ENCODE peak calls at places on chromosomes 4 and X, in eight cellular contexts. B is T-helper 9 cell, J is endodermal cell, Z is fibroblast of the conjunctiva, D is cardiac muscle cell, M is NCI-H1436, E is right cardiac atrium, L is A549. P is an unnamed sample.

GRCh38 chr4:81164623-81165416 is 50.2 kb downstream of the PRKG2 start:
- DNase-seq in B (no peak), J (no peak), D (no peak), E (no peak), Z (no peak), L (peak), M (no peak), P (no peak)

GRCh38 chr4:186392017-186392416 is 126.0 kb downstream of the F11 start:
- DNase-seq in L (no peak), M (no peak), E (no peak), J (peak), B (no peak), D (no peak), Z (no peak), P (no peak)

GRCh38 chr4:158074851-158075250 is 98.0 kb downstream of the GASK1B start:
- DNase-seq in L (no peak), Z (no peak), D (no peak), B (no peak), J (no peak), M (no peak), E (no peak), P (no peak)

GRCh38 chr4:11599044-11599443 is 170.3 kb upstream of the HS3ST1 start:
- DNase-seq in L (no peak), B (no peak), J (no peak), M (no peak), Z (no peak), E (no peak), D (no peak), P (no peak)

GRCh38 chr4:100576570-100576969 is 58.7 kb upstream of the EMCN start:
- DNase-seq in L (no peak), Z (no peak), B (no peak), D (no peak), J (no peak), M (no peak), E (no peak), P (no peak)

GRCh38 chrX:21907250-21907649 is 33.3 kb upstream of the SMS start:
- DNase-seq in Z (no peak), B (no peak), E (no peak), M (no peak), J (no peak), D (peak), L (no peak), P (no peak)

GRCh38 chr4:32010221-32010620 is 1290.1 kb downstream of the PCDH7 start:
- DNase-seq in Z (no peak), M (no peak), E (peak), J (peak), B (no peak), L (no peak), D (no peak), P (no peak)

GRCh38 chr4:70183940-70184246 is 11.6 kb upstream of the ODAM start:
- DNase-seq in J (no peak), Z (no peak), D (no peak), E (no peak), M (no peak), L (no peak), B (no peak), P (no peak)

GRCh38 chr4:113837397-113837796 is 75.9 kb upstream of the CAMK2D start:
- DNase-seq in B (no peak), M (peak), E (no peak), D (no peak), Z (peak), J (no peak), L (peak), P (no peak)

GRCh38 chr4:23332266-23332665 is 557.6 kb downstream of the PPARGC1A start:
- DNase-seq in M (no peak), D (no peak), Z (no peak), L (no peak), E (no peak), B (no peak), J (no peak), P (no peak)

GRCh38 chr4:34362654-34363053 is 1881.7 kb downstream of the ARAP2 start:
- DNase-seq in L (no peak), J (no peak), E (no peak), B (no peak), D (no peak), Z (no peak), M (no peak), P (no peak)

GRCh38 chr4:177032341-177032740 is 239.6 kb upstream of the VEGFC start:
- DNase-seq in M (no peak), D (no peak), Z (no peak), E (no peak), L (no peak), B (no peak), J (no peak), P (no peak)

GRCh38 chr4:10413177-10413576 is 44.0 kb downstream of the ZNF518B start:
- DNase-seq in M (no peak), L (no peak), Z (no peak), B (no peak), D (no peak), J (no peak), E (no peak), P (no peak)

GRCh38 chr4:185651851-185652250 is 116.5 kb upstream of the PDLIM3 start:
- DNase-seq in B (no peak), Z (no peak), D (no peak), E (no peak), L (no peak), J (no peak), M (no peak), P (no peak)

GRCh38 chr4:176137626-176138025 is 57.8 kb downstream of the SPATA4 start:
- DNase-seq in J (no peak), E (no peak), L (peak), M (no peak), Z (no peak), D (no peak), B (no peak), P (no peak)

GRCh38 chr4:158622251-158622650 is 49.4 kb downstream of the C4orf46 start:
- DNase-seq in J (no peak), L (no peak), B (no peak), E (no peak), M (no peak), D (no peak), Z (no peak), P (no peak)

GRCh38 chrX:102833136-102833535 is 103.9 kb upstream of the RAB40AL start:
- DNase-seq in L (peak), E (no peak), D (no peak), M (no peak), J (no peak), B (no peak), Z (no peak), P (no peak)

GRCh38 chr4:35534946-35535345 is 709.4 kb downstream of the ARAP2 start:
- DNase-seq in B (no peak), J (no peak), L (no peak), Z (no peak), M (no peak), D (no peak), E (no peak), P (no peak)

GRCh38 chrX:15873566-15873965 is 19.0 kb upstream of the AP1S2 start:
- DNase-seq in L (no peak), D (no peak), E (no peak), Z (no peak), B (no peak), J (no peak), M (no peak), P (no peak)

GRCh38 chr4:165588534-165589310 is 209.9 kb downstream of the CPE start:
- DNase-seq in B (no peak), L (no peak), D (no peak), J (no peak), M (no peak), Z (no peak), E (no peak), P (no peak)

GRCh38 chr4:123706961-123707360 is 310.4 kb downstream of the SPRY1 start:
- DNase-seq in B (no peak), D (no peak), Z (no peak), E (no peak), J (peak), M (no peak), L (no peak), P (no peak)

GRCh38 chr4:41985151-41985550 is 3.6 kb downstream of the DCAF4L1 start:
- DNase-seq in D (no peak), J (no peak), E (no peak), B (no peak), L (no peak), M (no peak), Z (no peak), P (no peak)

GRCh38 chr4:111930658-111931057 is 214.6 kb upstream of the FAM241A start:
- DNase-seq in E (no peak), Z (no peak), B (no peak), D (no peak), L (no peak), J (no peak), M (no peak), P (no peak)

GRCh38 chrX:97895751-97896150 is 1012.0 kb downstream of the RPA4 start:
- DNase-seq in J (no peak), Z (no peak), L (no peak), E (no peak), B (no peak), M (no peak), D (no peak), P (no peak)

GRCh38 chrX:11437642-11438379 is 144.6 kb downstream of the AMELX start:
- DNase-seq in B (no peak), M (no peak), J (no peak), E (peak), Z (peak), D (no peak), L (no peak), P (no peak)

GRCh38 chr4:94516067-94516466 is 64.3 kb downstream of the PDLIM5 start:
- DNase-seq in Z (peak), M (no peak), L (peak), D (no peak), B (no peak), E (no peak), J (no peak), P (no peak)

GRCh38 chrX:42519666-42520231 is 258.2 kb downstream of the PPP1R2C start:
- DNase-seq in L (peak), M (no peak), Z (peak), D (no peak), B (no peak), E (no peak), J (no peak), P (no peak)

GRCh38 chrX:44019911-44020310 is 46.7 kb upstream of the NDP start:
- DNase-seq in Z (no peak), L (no peak), E (no peak), J (no peak), D (no peak), M (no peak), B (no peak), P (no peak)

GRCh38 chr4:78543424-78544238 is 7.9 kb upstream of the ANXA3 start:
- DNase-seq in L (no peak), D (peak), E (no peak), M (no peak), Z (no peak), B (no peak), J (no peak), P (no peak)

GRCh38 chrX:68462653-68463052 is 29.4 kb upstream of the OPHN1 start:
- DNase-seq in Z (peak), M (no peak), D (peak), E (no peak), L (peak), J (peak), B (no peak), P (peak)

GRCh38 chrX:117996918-117997480 is 119.6 kb downstream of the KLHL13 start:
- DNase-seq in M (peak), L (no peak), J (no peak), Z (peak), B (no peak), E (no peak), D (no peak), P (no peak)

GRCh38 chr4:138897818-138898226 is 117.8 kb upstream of the NOCT start:
- DNase-seq in Z (no peak), L (peak), M (no peak), J (no peak), E (no peak), D (no peak), B (no peak), P (no peak)

GRCh38 chr4:155552180-155552579 is 114.5 kb upstream of the GUCY1A1 start:
- DNase-seq in D (no peak), B (no peak), J (peak), Z (no peak), E (no peak), L (no peak), M (no peak), P (no peak)

GRCh38 chrX:100353326-100353725 is 56.7 kb downstream of the PCDH19 start:
- DNase-seq in B (no peak), E (no peak), M (no peak), Z (no peak), L (no peak), J (no peak), D (no peak), P (no peak)

GRCh38 chrX:22424141-22424915 is 151.6 kb downstream of the CBLL2 start:
- DNase-seq in D (no peak), B (no peak), J (no peak), E (no peak), Z (no peak), L (no peak), M (no peak), P (no peak)

GRCh38 chr4:7427326-7428260 is 7.1 kb downstream of the PSAPL1 start:
- DNase-seq in M (no peak), E (no peak), B (no peak), L (no peak), J (peak), D (no peak), Z (no peak), P (no peak)

GRCh38 chr4:76106442-76106841 is 31.9 kb downstream of the ART3 start:
- DNase-seq in B (no peak), M (no peak), E (no peak), Z (no peak), L (no peak), D (no peak), J (no peak), P (no peak)

GRCh38 chr4:44162538-44163270 is 285.9 kb downstream of the KCTD8 start:
- DNase-seq in B (no peak), J (no peak), L (no peak), M (no peak), E (no peak), Z (no peak), D (no peak), P (no peak)

P was measured in neural crest cell.